ENCODE peak calls at places on chromosomes 3 and 15, in ten cellular contexts. G, W, R, C, M, U, Z, S, L and Q are unnamed samples.

GRCh38 chr3:186013312-186013711 is 75.5 kb upstream of the TRA2B start:
- DNase-seq in C (no peak), G (no peak), L (peak; percentile 77), W (no peak), S (no peak), Z (no peak), R (no peak), U (no peak), M (no peak), Q (peak; percentile 20)

GRCh38 chr3:53071882-53072431 is 26.1 kb upstream of the SFMBT1 start:
- DNase-seq in C (no peak), G (peak; percentile 66), W (no peak), U (no peak), S (no peak), L (no peak), R (no peak), Z (no peak), M (no peak), Q (no peak)

GRCh38 chr15:68972201-68973065 is 42.1 kb upstream of the NOX5 start:
- DNase-seq in W (no peak), R (no peak), G (peak; percentile 53), U (no peak), C (no peak), S (no peak), Z (no peak), M (no peak), L (no peak), Q (no peak)

GRCh38 chr3:186180891-186181471 is 72.1 kb upstream of the ETV5 start:
- DNase-seq in W (no peak), Z (no peak), R (peak; percentile 9), C (no peak), L (no peak), M (no peak), S (no peak), U (no peak), G (no peak), Q (no peak)

GRCh38 chr3:171563298-171563697 is 103.1 kb upstream of the TNIK start:
- DNase-seq in Z (no peak), M (no peak), L (no peak), R (no peak), S (no peak), U (no peak), G (no peak), W (no peak), C (no peak), Q (no peak)

GRCh38 chr3:17407576-17407975 is 334.9 kb downstream of the TBC1D5 start:
- DNase-seq in U (no peak), R (no peak), L (no peak), S (no peak), W (no peak), C (peak; percentile 60), Z (no peak), M (no peak), G (no peak), Q (no peak)

GRCh38 chr3:171829841-171830559 is 13.1 kb upstream of the TMEM212 start:
- DNase-seq in Z (peak; percentile 85), C (peak; percentile 66), L (peak; percentile 37), R (peak; percentile 87), U (no peak), M (peak; percentile 71), W (no peak), S (peak; percentile 59), G (peak; percentile 60), Q (peak; percentile 53)

GRCh38 chr3:2247249-2247648 is 148.6 kb downstream of the CNTN4 start:
- DNase-seq in M (no peak), R (no peak), G (no peak), L (no peak), C (no peak), W (no peak), S (no peak), U (no peak), Z (no peak), Q (no peak)

GRCh38 chr3:131110087-131110486 is 83.4 kb downstream of the NEK11 start:
- DNase-seq in L (no peak), Z (peak; percentile 21), R (peak; percentile 92), U (no peak), W (no peak), G (no peak), C (peak; percentile 41), M (no peak), S (peak; percentile 46), Q (no peak)

GRCh38 chr3:69941037-69941436 is 58.5 kb upstream of the SAMMSON start:
- DNase-seq in W (no peak), S (no peak), G (no peak), Z (peak; percentile 59), R (peak; percentile 23), M (no peak), C (no peak), U (no peak), L (no peak), Q (no peak)

GRCh38 chr3:50238549-50239026 is 2.6 kb downstream of the GNAI2 start:
- DNase-seq in W (no peak), Z (no peak), C (peak; percentile 80), G (peak; percentile 56), M (peak; percentile 91), U (no peak), S (no peak), L (peak; percentile 15), R (no peak), Q (peak; percentile 21)